ENCODE peak calls at places on chromosomes 11 and 22, in five cellular contexts. F is sigmoid colon, J is tibial artery, B is IMR-90, V is gastrocnemius medialis. O is an unnamed sample. For H3K36me3 and H3K27me3, the result is how much of the 10 kb centered on the place peaks cover.

GRCh38 chr11:119957951-119958350 is 180.0 kb downstream of the TRIM29 start:
- DNase-seq in F (no peak), J (no peak), B (no peak), V (no peak), O (no peak)

GRCh38 chr11:225734-226453 is 10.2 kb downstream of the SIRT3 start:
- DNase-seq in F (peak), J (peak), B (peak), V (no peak), O (no peak)

GRCh38 chr11:14114786-14115185 is 152.3 kb downstream of the SPON1 start:
- DNase-seq in F (no peak), J (no peak), B (no peak), V (no peak), O (no peak)

GRCh38 chr22:46972901-46973831 is 210.7 kb downstream of the TBC1D22A start:
- DNase-seq in F (peak), J (no peak), B (no peak), V (no peak), O (peak)

GRCh38 chr11:125701858-125702621 is 21.4 kb upstream of the ACRV1 start:
- DNase-seq in F (no peak), J (no peak), B (no peak), V (no peak), O (peak)

GRCh38 chr11:89119426-89119825 is 53.6 kb upstream of the GRM5 start:
- DNase-seq in F (no peak), J (no peak), B (no peak), V (no peak), O (no peak)

GRCh38 chr22:19120829-19121630 is 1.2 kb downstream of the DGCR2 start:
- DNase-seq in F (no peak), J (no peak), B (peak), V (peak), O (peak)

GRCh38 chr11:69383946-69384547 is 90.1 kb downstream of the MYEOV start:
- DNase-seq in F (no peak), J (peak), B (no peak), V (no peak), O (peak)

DNA sequence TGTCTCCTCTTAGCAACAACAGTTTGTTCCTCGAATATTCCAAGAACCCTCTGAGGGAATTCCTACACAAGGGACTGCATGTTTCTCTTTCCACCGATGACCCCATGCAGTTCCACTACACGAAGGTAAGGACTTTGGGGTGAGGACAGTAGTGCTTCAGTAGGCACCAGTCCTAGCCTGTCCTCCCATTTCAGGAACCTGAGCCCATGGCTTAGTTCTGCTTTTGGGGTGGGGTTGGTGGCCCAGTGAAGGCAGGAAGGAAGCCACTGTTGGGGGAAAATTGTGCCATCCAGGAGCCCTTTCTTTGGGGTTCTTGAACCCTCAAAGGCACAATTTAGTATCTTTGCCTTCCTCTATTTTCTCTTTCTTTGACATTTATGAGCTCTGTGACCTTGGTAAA is 38.2 kb downstream of the RNF141 start:
- DNase-seq in F (peak), J (no peak), B (no peak), V (no peak), O (no peak)
- H3K36me3 ChIP-seq in F (under half), J (under half), B (half or more), V (half or more), O (under half)

GRCh38 chr11:6654281-6655019 is 1.2 kb downstream of the DCHS1 start:
- DNase-seq in F (peak), J (no peak), B (no peak), V (no peak), O (no peak)

GRCh38 chr11:6653656-6654055 is 2.0 kb downstream of the DCHS1 start:
- DNase-seq in F (no peak), J (no peak), B (no peak), V (no peak), O (no peak)

GRCh38 chr11:6655790-6656580 is at the start of gene DCHS1:
- DNase-seq in F (peak), J (no peak), B (no peak), V (no peak), O (peak)

GRCh38 chr11:6656581-6656915 is 939 bp upstream of the DCHS1 start:
- DNase-seq in F (no peak), J (no peak), B (no peak), V (no peak), O (no peak)

GRCh38 chr11:6655020-6655789 is 404 bp downstream of the DCHS1 start:
- DNase-seq in F (peak), J (no peak), B (no peak), V (no peak), O (no peak)
- H3K4me3 ChIP-seq in F (peak), J (peak), B (peak), V (peak), O (peak)

GRCh38 chr11:116132273-116132978 is 628.2 kb upstream of the CADM1 start:
- DNase-seq in F (no peak), J (no peak), B (no peak), V (no peak), O (no peak)
- H3K27me3 ChIP-seq in F (under half), J (under half), B (under half), V (under half), O (under half)

GRCh38 chr11:112231952-112232351 is 5.7 kb downstream of the PTS start:
- DNase-seq in F (no peak), J (no peak), B (no peak), V (no peak), O (no peak)
- H3K36me3 ChIP-seq in F (under half), J (half or more), B (under half), V (half or more), O (under half)

GRCh38 chr11:110762596-110762995 is 50.4 kb upstream of the ARHGAP20 start:
- DNase-seq in F (no peak), J (no peak), B (peak), V (no peak), O (no peak)

GRCh38 chr11:110758012-110758411 is 45.8 kb upstream of the ARHGAP20 start:
- DNase-seq in F (no peak), J (no peak), B (peak), V (no peak), O (no peak)

GRCh38 chr11:110761131-110761530 is 48.9 kb upstream of the ARHGAP20 start:
- DNase-seq in F (no peak), J (no peak), B (no peak), V (no peak), O (no peak)

GRCh38 chr11:110761994-110762393 is 49.8 kb upstream of the ARHGAP20 start:
- DNase-seq in F (no peak), J (no peak), B (no peak), V (no peak), O (no peak)

DNA sequence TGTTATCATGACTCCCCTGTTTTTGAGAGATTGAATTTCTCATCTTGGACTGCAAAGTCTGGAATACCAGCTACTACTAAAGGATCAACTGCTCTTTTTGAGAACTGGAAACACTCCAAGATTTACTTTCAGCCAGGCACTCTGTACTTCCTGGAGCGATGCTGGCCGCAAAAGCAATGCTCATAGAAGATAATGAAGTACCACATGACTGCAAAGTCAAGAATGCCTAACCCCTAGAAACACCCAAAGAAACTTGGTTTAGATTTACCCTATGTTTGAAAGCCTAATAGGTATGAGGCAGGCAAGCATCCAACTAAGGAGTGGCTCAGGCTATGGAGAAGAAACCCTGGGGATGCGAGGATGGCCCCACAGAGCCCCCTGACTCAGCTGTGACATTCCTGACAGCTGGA is 47.7 kb upstream of the ARHGAP20 start:
- DNase-seq in F (no peak), J (no peak), B (peak), V (no peak), O (no peak)
- H3K4me3 ChIP-seq in F (no peak), J (no peak), B (no peak), V (no peak), O (no peak)